ENCODE peak calls at places on chromosomes 2 and 18, in seven cellular contexts. One of them, this sample, is unnamed.

GRCh38 chr2:198137733-198138132 is 333.3 kb downstream of the PLCL1 start:
- DNase-seq in neural crest cell: no peak
- DNase-seq in stomach: no peak
- DNase-seq in heart left ventricle: no peak
- DNase-seq in GM10248: no peak
- DNase-seq in fibroblast of pulmonary artery: no peak
- DNase-seq in fibroblast of lung: no peak
- DNase-seq in this sample: no peak

GRCh38 chr2:149597050-149598013 is 9.8 kb upstream of the MMADHC start:
- DNase-seq in neural crest cell: peak
- DNase-seq in stomach: peak
- DNase-seq in heart left ventricle: peak
- DNase-seq in GM10248: peak
- DNase-seq in fibroblast of pulmonary artery: peak
- DNase-seq in fibroblast of lung: peak
- DNase-seq in this sample: peak

GRCh38 chr18:79302120-79302519 is 93.6 kb upstream of the NFATC1 start:
- DNase-seq in neural crest cell: no peak
- DNase-seq in stomach: no peak
- DNase-seq in heart left ventricle: no peak
- DNase-seq in GM10248: no peak
- DNase-seq in fibroblast of pulmonary artery: no peak
- DNase-seq in fibroblast of lung: no peak
- DNase-seq in this sample: no peak

GRCh38 chr2:3631851-3632659 is 25.9 kb upstream of the ALLC start:
- DNase-seq in neural crest cell: no peak
- DNase-seq in stomach: peak
- DNase-seq in heart left ventricle: peak
- DNase-seq in GM10248: no peak
- DNase-seq in fibroblast of pulmonary artery: no peak
- DNase-seq in fibroblast of lung: no peak
- DNase-seq in this sample: no peak

GRCh38 chr18:30992231-30992630 is 50.3 kb downstream of the DSC3 start:
- DNase-seq in neural crest cell: no peak
- DNase-seq in stomach: no peak
- DNase-seq in heart left ventricle: no peak
- DNase-seq in GM10248: no peak
- DNase-seq in fibroblast of pulmonary artery: no peak
- DNase-seq in fibroblast of lung: no peak
- DNase-seq in this sample: no peak

GRCh38 chr2:100744589-100744988 is 75.3 kb upstream of the NPAS2 start:
- DNase-seq in neural crest cell: no peak
- DNase-seq in stomach: no peak
- DNase-seq in heart left ventricle: no peak
- DNase-seq in GM10248: peak
- DNase-seq in fibroblast of pulmonary artery: peak
- DNase-seq in fibroblast of lung: peak
- DNase-seq in this sample: no peak

GRCh38 chr2:105737980-105738657 is 6.6 kb upstream of the NCK2 start:
- DNase-seq in neural crest cell: no peak
- DNase-seq in stomach: no peak
- DNase-seq in heart left ventricle: no peak
- DNase-seq in GM10248: no peak
- DNase-seq in fibroblast of pulmonary artery: no peak
- DNase-seq in fibroblast of lung: no peak
- DNase-seq in this sample: no peak

GRCh38 chr2:71823526-71823925 is 324.1 kb downstream of the CYP26B1 start:
- DNase-seq in neural crest cell: no peak
- DNase-seq in stomach: no peak
- DNase-seq in heart left ventricle: no peak
- DNase-seq in GM10248: no peak
- DNase-seq in fibroblast of pulmonary artery: no peak
- DNase-seq in fibroblast of lung: no peak
- DNase-seq in this sample: no peak

GRCh38 chr2:11480859-11481258 is 14.9 kb upstream of the E2F6 start:
- DNase-seq in neural crest cell: no peak
- DNase-seq in stomach: no peak
- DNase-seq in heart left ventricle: no peak
- DNase-seq in GM10248: no peak
- DNase-seq in fibroblast of pulmonary artery: no peak
- DNase-seq in fibroblast of lung: no peak
- DNase-seq in this sample: no peak

GRCh38 chr2:112723995-112724394 is 3.2 kb downstream of the NT5DC4 start:
- DNase-seq in neural crest cell: no peak
- DNase-seq in stomach: no peak
- DNase-seq in heart left ventricle: no peak
- DNase-seq in GM10248: no peak
- DNase-seq in fibroblast of pulmonary artery: no peak
- DNase-seq in fibroblast of lung: no peak
- DNase-seq in this sample: no peak

GRCh38 chr2:112727276-112728028 is 6.6 kb downstream of the NT5DC4 start:
- DNase-seq in neural crest cell: no peak
- DNase-seq in stomach: no peak
- DNase-seq in heart left ventricle: no peak
- DNase-seq in GM10248: no peak
- DNase-seq in fibroblast of pulmonary artery: no peak
- DNase-seq in fibroblast of lung: no peak
- DNase-seq in this sample: no peak

GRCh38 chr2:112724611-112725525 is 4.0 kb downstream of the NT5DC4 start:
- DNase-seq in neural crest cell: no peak
- DNase-seq in stomach: no peak
- DNase-seq in heart left ventricle: no peak
- DNase-seq in GM10248: peak
- DNase-seq in fibroblast of pulmonary artery: no peak
- DNase-seq in fibroblast of lung: no peak
- DNase-seq in this sample: peak

GRCh38 chr2:112726487-112727190 is 5.8 kb downstream of the NT5DC4 start:
- DNase-seq in neural crest cell: peak
- DNase-seq in stomach: peak
- DNase-seq in heart left ventricle: peak
- DNase-seq in GM10248: peak
- DNase-seq in fibroblast of pulmonary artery: peak
- DNase-seq in fibroblast of lung: peak
- DNase-seq in this sample: peak

DNA sequence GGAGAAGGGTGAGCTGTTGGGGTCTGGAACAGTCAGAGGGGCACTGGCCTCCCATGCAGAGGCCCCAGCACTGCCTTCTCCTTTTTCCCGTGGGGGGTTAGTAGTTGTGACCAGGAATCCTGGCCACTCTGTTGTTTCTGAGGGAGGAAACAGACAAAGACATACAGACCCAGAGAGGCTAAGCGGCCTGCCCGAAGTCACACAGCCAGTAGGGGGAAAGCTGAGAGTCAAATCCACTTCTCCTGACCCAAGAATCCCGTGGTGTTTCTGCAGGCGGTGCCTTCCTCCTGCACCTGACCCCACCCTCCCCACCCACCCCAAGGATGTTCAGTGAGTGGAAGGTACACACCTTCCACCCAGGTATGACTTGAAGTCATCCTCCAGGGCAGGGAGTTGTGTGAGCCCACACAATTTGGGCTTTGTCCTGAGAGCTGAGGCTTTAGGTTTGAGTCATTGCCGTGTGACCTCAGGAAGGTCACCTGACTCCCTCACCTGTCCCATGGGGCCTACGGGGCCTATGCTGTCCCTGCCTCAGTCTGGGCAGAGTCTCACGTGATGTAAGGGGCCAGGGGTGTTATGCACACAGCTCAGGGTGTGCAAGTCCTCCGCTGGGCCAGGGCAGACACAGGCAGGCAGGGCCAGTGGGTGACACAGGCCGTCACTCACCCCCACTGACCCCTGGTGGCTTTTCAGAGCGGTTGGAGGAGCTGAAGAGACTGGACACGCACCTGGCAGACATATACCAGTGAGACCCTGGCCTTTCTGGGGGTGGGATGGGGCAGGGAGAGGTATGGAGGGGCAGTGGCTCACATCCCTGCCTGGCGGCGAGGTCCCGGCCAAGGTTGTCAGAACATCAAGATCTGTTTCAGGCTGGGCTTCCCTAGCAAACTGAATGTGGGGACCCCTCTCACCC is 5.0 kb downstream of the NT5DC4 start:
- DNase-seq in neural crest cell: no peak
- DNase-seq in stomach: no peak
- DNase-seq in heart left ventricle: no peak
- DNase-seq in GM10248: peak
- DNase-seq in fibroblast of pulmonary artery: no peak
- DNase-seq in fibroblast of lung: no peak
- DNase-seq in this sample: peak
- TF ChIP-seq CTCF in neural crest cell: no peak
- TF ChIP-seq CTCF in stomach: no peak
- TF ChIP-seq CTCF in heart left ventricle: no peak
- TF ChIP-seq CTCF in GM10248: peak
- TF ChIP-seq CTCF in fibroblast of pulmonary artery: no peak
- TF ChIP-seq CTCF in fibroblast of lung: no peak
- TF ChIP-seq CTCF in this sample: no peak

GRCh38 chr18:62242955-62243354 is 55.9 kb downstream of the RELCH start:
- DNase-seq in neural crest cell: no peak
- DNase-seq in stomach: no peak
- DNase-seq in heart left ventricle: no peak
- DNase-seq in GM10248: no peak
- DNase-seq in fibroblast of pulmonary artery: no peak
- DNase-seq in fibroblast of lung: no peak
- DNase-seq in this sample: no peak

GRCh38 chr18:62245177-62245576 is 58.1 kb downstream of the RELCH start:
- DNase-seq in neural crest cell: no peak
- DNase-seq in stomach: no peak
- DNase-seq in heart left ventricle: no peak
- DNase-seq in GM10248: no peak
- DNase-seq in fibroblast of pulmonary artery: no peak
- DNase-seq in fibroblast of lung: no peak
- DNase-seq in this sample: no peak

GRCh38 chr18:62236252-62236651 is 49.2 kb downstream of the RELCH start:
- DNase-seq in neural crest cell: no peak
- DNase-seq in stomach: no peak
- DNase-seq in heart left ventricle: no peak
- DNase-seq in GM10248: no peak
- DNase-seq in fibroblast of pulmonary artery: no peak
- DNase-seq in fibroblast of lung: no peak
- DNase-seq in this sample: no peak

DNA sequence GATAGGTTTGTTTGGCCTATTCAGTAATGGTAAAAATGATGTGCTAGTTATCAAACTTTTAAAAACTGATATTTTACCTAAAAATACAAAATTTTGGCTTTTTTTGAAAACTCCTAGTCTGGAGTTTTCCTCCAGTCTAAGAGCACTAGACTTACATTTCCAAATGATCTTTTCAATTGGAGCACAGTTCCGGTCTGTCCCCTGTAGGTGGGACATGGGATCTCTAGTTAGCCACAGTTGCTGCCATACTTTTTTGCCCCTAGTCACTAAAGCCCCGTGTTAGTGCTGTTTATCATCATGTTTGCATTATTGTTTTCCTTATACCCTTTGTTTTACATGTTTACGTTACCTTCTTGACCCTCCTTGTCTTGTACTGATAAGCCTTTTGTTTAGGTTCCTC is 52.4 kb downstream of the RELCH start:
- DNase-seq in neural crest cell: no peak
- DNase-seq in stomach: no peak
- DNase-seq in heart left ventricle: no peak
- DNase-seq in GM10248: no peak
- DNase-seq in fibroblast of pulmonary artery: no peak
- DNase-seq in fibroblast of lung: no peak
- DNase-seq in this sample: no peak
- TF ChIP-seq CTCF in neural crest cell: peak
- TF ChIP-seq CTCF in stomach: no peak
- TF ChIP-seq CTCF in heart left ventricle: no peak
- TF ChIP-seq CTCF in GM10248: no peak
- TF ChIP-seq CTCF in fibroblast of pulmonary artery: peak
- TF ChIP-seq CTCF in fibroblast of lung: no peak
- TF ChIP-seq CTCF in this sample: no peak

DNA sequence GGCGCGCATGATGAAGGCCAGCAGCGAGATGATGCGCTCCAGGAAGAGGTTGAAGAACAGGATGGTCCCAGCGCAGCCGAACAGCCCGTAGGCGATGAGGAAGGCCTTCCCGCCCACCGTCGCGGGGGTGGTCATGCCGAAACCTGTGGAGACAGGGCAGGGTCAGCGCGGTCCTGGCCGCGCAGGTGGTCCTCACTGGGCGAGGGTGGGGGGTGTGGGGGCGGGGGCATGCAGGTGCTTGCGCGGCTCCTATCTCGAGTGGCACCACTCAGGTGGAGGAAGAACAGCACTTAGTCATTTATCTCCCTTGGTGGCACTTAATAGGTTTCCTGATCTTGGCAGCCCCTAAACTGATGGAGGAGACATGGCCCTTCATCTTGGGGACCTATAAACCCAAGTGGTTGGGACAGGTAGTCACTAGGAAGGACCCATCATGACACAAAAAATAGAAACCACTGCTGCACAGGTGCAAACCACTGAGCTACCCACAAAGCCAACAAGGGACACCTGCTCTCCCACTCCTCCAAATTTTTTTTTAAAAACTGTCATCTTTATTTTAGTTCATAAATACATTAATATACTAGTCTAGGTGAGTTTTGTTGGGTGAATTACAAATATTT is 118.8 kb downstream of the MSH2 start:
- DNase-seq in neural crest cell: no peak
- DNase-seq in stomach: no peak
- DNase-seq in heart left ventricle: no peak
- DNase-seq in GM10248: peak
- DNase-seq in fibroblast of pulmonary artery: no peak
- DNase-seq in fibroblast of lung: no peak
- DNase-seq in this sample: peak
- TF ChIP-seq CTCF in neural crest cell: no peak
- TF ChIP-seq CTCF in stomach: no peak
- TF ChIP-seq CTCF in heart left ventricle: no peak
- TF ChIP-seq CTCF in GM10248: no peak
- TF ChIP-seq CTCF in fibroblast of pulmonary artery: no peak
- TF ChIP-seq CTCF in fibroblast of lung: no peak
- TF ChIP-seq CTCF in this sample: no peak

DNA sequence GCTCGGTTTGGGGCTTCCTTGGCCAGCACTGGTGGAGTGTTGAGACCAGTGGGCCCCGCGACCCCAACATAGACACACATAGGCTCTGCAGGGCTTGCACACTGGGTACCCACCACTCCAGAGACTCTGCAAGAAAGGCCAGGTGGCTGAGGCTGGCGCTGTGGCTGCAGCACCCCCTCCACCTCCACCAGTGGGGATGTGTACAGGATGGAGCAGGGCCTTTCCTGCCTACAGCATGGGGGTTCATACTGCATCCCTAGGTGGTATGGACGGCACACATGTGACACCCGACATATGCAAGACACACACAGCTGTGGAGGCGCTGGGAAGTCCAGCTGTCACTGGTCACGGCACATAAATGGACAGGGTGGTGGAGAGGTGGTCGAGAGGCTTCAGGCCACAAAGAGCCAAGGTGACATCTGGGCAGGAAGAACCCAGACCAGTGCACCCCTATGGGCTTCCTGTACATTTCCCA is 1.3 kb downstream of the RNPEPL1 start:
- DNase-seq in neural crest cell: no peak
- DNase-seq in stomach: no peak
- DNase-seq in heart left ventricle: peak
- DNase-seq in GM10248: no peak
- DNase-seq in fibroblast of pulmonary artery: no peak
- DNase-seq in fibroblast of lung: no peak
- DNase-seq in this sample: no peak
- TF ChIP-seq CTCF in neural crest cell: no peak
- TF ChIP-seq CTCF in stomach: no peak
- TF ChIP-seq CTCF in heart left ventricle: no peak
- TF ChIP-seq CTCF in GM10248: no peak
- TF ChIP-seq CTCF in fibroblast of pulmonary artery: no peak
- TF ChIP-seq CTCF in fibroblast of lung: no peak
- TF ChIP-seq CTCF in this sample: no peak

This sample was measured in GM20000.